ENCODE peak calls at places on chromosomes 7 and 10, in seven cellular contexts. R is Right ventricle myocardium inferior; D is hepatocyte; J is neural progenitor cell; K is mesothelial cell of epicardium; U is activated naive CD8-positive, alpha-beta T cell treated with anti-CD3 and anti-CD28 coated beads, Interleukin-2, amount 50 U/mL, for 24 hours; H is iris pigment epithelial cell. F is an unnamed sample.

GRCh38 chr7:150335101-150335773 is 6.2 kb downstream of the RARRES2 start:
- DNase-seq in R (no peak), D (no peak), J (no peak), K (no peak), U (no peak), H (peak; percentile 78), F (no peak)

GRCh38 chr7:26279405-26279804 is 12.3 kb upstream of the SNX10 start:
- DNase-seq in R (no peak), D (no peak), J (no peak), K (no peak), U (peak; percentile 18), H (no peak), F (no peak)

GRCh38 chr10:50469288-50469687 is 154.5 kb downstream of the SGMS1 start:
- DNase-seq in R (no peak), D (no peak), J (no peak), K (no peak), U (no peak), H (peak; percentile 48), F (no peak)

GRCh38 chr7:101382937-101383336 is 20.3 kb downstream of the COL26A1 start:
- DNase-seq in R (no peak), D (no peak), J (no peak), K (no peak), U (no peak), H (no peak), F (no peak)

GRCh38 chr10:70652761-70653657 is 19.3 kb upstream of the ADAMTS14 start:
- DNase-seq in R (peak; percentile 84), D (peak; percentile 36), J (no peak), K (no peak), U (no peak), H (peak; percentile 96), F (no peak)

GRCh38 chr7:6600093-6600492 is 10.3 kb downstream of the INTS15 start:
- DNase-seq in R (no peak), D (no peak), J (no peak), K (no peak), U (no peak), H (no peak), F (no peak)

GRCh38 chr10:131141645-131142445 is 169.7 kb downstream of the TCERG1L start:
- DNase-seq in R (no peak), D (no peak), J (no peak), K (no peak), U (no peak), H (no peak), F (peak; percentile 28)

GRCh38 chr7:138065827-138066226 is 10.4 kb upstream of the AKR1D1 start:
- DNase-seq in R (no peak), D (no peak), J (no peak), K (no peak), U (no peak), H (no peak), F (no peak)

GRCh38 chr10:1142596-1142995 is 86.4 kb downstream of the WDR37 start:
- DNase-seq in R (no peak), D (no peak), J (peak; percentile 32), K (no peak), U (peak; percentile 16), H (no peak), F (no peak)

GRCh38 chr7:71613316-71613715 is 481.4 kb downstream of the GALNT17 start:
- DNase-seq in R (no peak), D (no peak), J (peak; percentile 87), K (no peak), U (no peak), H (no peak), F (peak; percentile 13)

GRCh38 chr7:128409435-128410091 is at the start of gene IMPDH1:
- DNase-seq in R (peak; percentile 95), D (peak; percentile 92), J (peak; percentile 93), K (peak; percentile 89), U (peak; percentile 90), H (peak; percentile 81), F (peak; percentile 87)

GRCh38 chr10:122054046-122055025 is 65.4 kb downstream of the TACC2 start:
- DNase-seq in R (no peak), D (peak; percentile 62), J (peak; percentile 75), K (no peak), U (peak; percentile 7), H (peak; percentile 60), F (no peak)

GRCh38 chr10:22481687-22482539 is 136.6 kb downstream of the SPAG6 start:
- DNase-seq in R (no peak), D (no peak), J (no peak), K (no peak), U (no peak), H (peak; percentile 11), F (no peak)

GRCh38 chr10:103693070-103693811 is 162.1 kb downstream of the SH3PXD2A start:
- DNase-seq in R (no peak), D (peak; percentile 68), J (peak; percentile 75), K (no peak), U (peak; percentile 34), H (no peak), F (no peak)

GRCh38 chr7:30470783-30471182 is 7.8 kb downstream of the NOD1 start:
- DNase-seq in R (no peak), D (peak; percentile 45), J (no peak), K (peak; percentile 34), U (no peak), H (peak; percentile 93), F (no peak)

GRCh38 chr10:3659518-3659917 is 125.5 kb downstream of the KLF6 start:
- DNase-seq in R (no peak), D (no peak), J (no peak), K (no peak), U (no peak), H (no peak), F (no peak)

GRCh38 chr7:91266931-91267557 is 2.8 kb downstream of the FZD1 start:
- DNase-seq in R (no peak), D (no peak), J (peak; percentile 43), K (no peak), U (no peak), H (no peak), F (no peak)

GRCh38 chr7:46356365-46356764 is 435.3 kb upstream of the IGFBP3 start:
- DNase-seq in R (no peak), D (no peak), J (no peak), K (no peak), U (no peak), H (no peak), F (no peak)

GRCh38 chr7:38068461-38068860 is 109.6 kb upstream of the STARD3NL start:
- DNase-seq in R (no peak), D (no peak), J (no peak), K (no peak), U (no peak), H (no peak), F (no peak)

GRCh38 chr7:139182363-139182762 is 48.7 kb upstream of the UBN2 start:
- DNase-seq in R (no peak), D (no peak), J (no peak), K (no peak), U (no peak), H (no peak), F (no peak)

GRCh38 chr7:17939111-17939669 is 1.1 kb downstream of the SNX13 start:
- DNase-seq in R (no peak), D (peak; percentile 11), J (no peak), K (no peak), U (no peak), H (peak; percentile 41), F (no peak)

GRCh38 chr10:22345301-22346086 is at the start of gene SPAG6:
- DNase-seq in R (peak; percentile 90), D (peak; percentile 73), J (peak; percentile 90), K (peak; percentile 53), U (peak; percentile 60), H (no peak), F (peak; percentile 81)

GRCh38 chr7:32163141-32163806 is 93.1 kb upstream of the PDE1C start:
- DNase-seq in R (no peak), D (no peak), J (no peak), K (no peak), U (no peak), H (peak; percentile 87), F (no peak)

GRCh38 chr7:37952240-37952639 is 31.8 kb downstream of the EPDR1 start:
- DNase-seq in R (no peak), D (no peak), J (no peak), K (no peak), U (no peak), H (no peak), F (no peak)

GRCh38 chr10:4663162-4663992 is 162.6 kb upstream of the AKR1E2 start:
- DNase-seq in R (no peak), D (peak; percentile 92), J (peak; percentile 50), K (no peak), U (peak; percentile 10), H (peak; percentile 100), F (peak; percentile 30)

GRCh38 chr7:16754869-16755317 is 1.3 kb downstream of the TSPAN13 start:
- DNase-seq in R (no peak), D (peak; percentile 14), J (no peak), K (no peak), U (no peak), H (no peak), F (no peak)

GRCh38 chr10:77247076-77247561 is 390.5 kb downstream of the KCNMA1 start:
- DNase-seq in R (no peak), D (peak; percentile 81), J (no peak), K (no peak), U (no peak), H (peak; percentile 88), F (no peak)

GRCh38 chr10:101843032-101843991 is at the start of gene KCNIP2:
- DNase-seq in R (peak; percentile 74), D (peak; percentile 50), J (peak; percentile 88), K (peak; percentile 46), U (peak; percentile 60), H (no peak), F (peak; percentile 69)

GRCh38 chr7:25032774-25033743 is 53.1 kb upstream of the OSBPL3 start:
- DNase-seq in R (no peak), D (no peak), J (no peak), K (no peak), U (no peak), H (no peak), F (no peak)

GRCh38 chr7:139065323-139065722 is 29.5 kb upstream of the ZC3HAV1L start:
- DNase-seq in R (no peak), D (no peak), J (no peak), K (no peak), U (no peak), H (no peak), F (no peak)

GRCh38 chr10:124007773-124008145 is 85.6 kb downstream of the CHST15 start:
- DNase-seq in R (no peak), D (no peak), J (no peak), K (no peak), U (no peak), H (no peak), F (no peak)

GRCh38 chr7:21425290-21425689 is 2.6 kb upstream of the SP4 start:
- DNase-seq in R (no peak), D (no peak), J (no peak), K (no peak), U (no peak), H (no peak), F (no peak)

GRCh38 chr10:73881221-73881919 is 7.0 kb upstream of the CAMK2G start:
- DNase-seq in R (no peak), D (no peak), J (no peak), K (no peak), U (no peak), H (peak; percentile 51), F (no peak)

GRCh38 chr10:110176122-110176521 is 31.3 kb upstream of the MXI1 start:
- DNase-seq in R (no peak), D (no peak), J (no peak), K (no peak), U (no peak), H (no peak), F (no peak)

GRCh38 chr10:76033457-76034196 is 602.2 kb downstream of the LRMDA start:
- DNase-seq in R (no peak), D (peak; percentile 48), J (peak; percentile 38), K (no peak), U (no peak), H (peak; percentile 15), F (no peak)

GRCh38 chr7:28842769-28843295 is 115.3 kb downstream of the TRIL start:
- DNase-seq in R (no peak), D (no peak), J (no peak), K (no peak), U (no peak), H (no peak), F (no peak)

GRCh38 chr7:19480383-19480782 is 228.5 kb downstream of the POLR1F start:
- DNase-seq in R (no peak), D (no peak), J (no peak), K (no peak), U (no peak), H (no peak), F (no peak)

GRCh38 chr10:77117501-77117900 is 520.1 kb downstream of the KCNMA1 start:
- DNase-seq in R (no peak), D (no peak), J (no peak), K (no peak), U (no peak), H (no peak), F (no peak)